ENCODE peak calls at places on chromosome 3, in four cellular contexts. O is RWPE1; L is stimulated activated CD4-positive, alpha-beta T cell treated with anti-CD3 and anti-CD28 coated beads, Interleukin-4, amount 100 ng/mL, for 1 hour; B is T-cell. S is an unnamed sample.

GRCh38 chr3:71524688-71525087 is 58.8 kb downstream of the FOXP1 start:
- DNase-seq in L (no peak), O (no peak), B (no peak), S (no peak)

GRCh38 chr3:169232863-169233262 is 430.6 kb downstream of the MECOM start:
- DNase-seq in B (no peak), L (no peak), O (no peak), S (no peak)

GRCh38 chr3:44954962-44955361 is 21.0 kb downstream of the ZDHHC3 start:
- DNase-seq in O (peak; percentile 12), B (no peak), L (no peak), S (no peak)

GRCh38 chr3:29637093-29637492 is 356.2 kb downstream of the RBMS3 start:
- DNase-seq in L (no peak), O (no peak), B (no peak), S (no peak)

GRCh38 chr3:140288575-140288974 is 353.6 kb downstream of the CLSTN2 start:
- DNase-seq in O (peak; percentile 21), L (no peak), B (no peak), S (no peak)

GRCh38 chr3:18442743-18443669 is 17.9 kb upstream of the SATB1 start:
- DNase-seq in O (no peak), B (no peak), L (peak; percentile 17), S (no peak)

GRCh38 chr3:127808197-127808596 is 14.1 kb downstream of the MGLL start:
- DNase-seq in B (no peak), L (no peak), O (no peak), S (no peak)

GRCh38 chr3:51388286-51389029 is 2.6 kb upstream of the RBM15B start:
- DNase-seq in O (no peak), B (no peak), L (no peak), S (no peak)

GRCh38 chr3:186209810-186210752 is 101.2 kb upstream of the ETV5 start:
- DNase-seq in B (no peak), O (peak; percentile 48), L (no peak), S (peak; percentile 26)

GRCh38 chr3:122030381-122031122 is 8.5 kb upstream of the ILDR1 start:
- DNase-seq in L (no peak), O (no peak), B (no peak), S (peak; percentile 9)

S was measured in activated naive CD8-positive, alpha-beta T cell treated with anti-CD3 and anti-CD28 coated beads for 36 hours.